ENCODE peak calls at places on chromosomes 16 and 17, in six cellular contexts. One of them, this sample, is unnamed.

GRCh38 chr16:67542464-67542863 is 13.8 kb downstream of the RIPOR1 start:
- DNase-seq in RWPE1: peak
- DNase-seq in GM06990: no peak
- DNase-seq in right lobe of liver: peak
- DNase-seq in glutamatergic neuron: no peak
- DNase-seq in fibroblast of pulmonary artery: peak
- DNase-seq in this sample: peak

GRCh38 chr16:2829501-2830354 is at the start of gene ZG16B:
- DNase-seq in RWPE1: no peak
- DNase-seq in GM06990: no peak
- DNase-seq in right lobe of liver: peak
- DNase-seq in glutamatergic neuron: no peak
- DNase-seq in fibroblast of pulmonary artery: peak
- DNase-seq in this sample: peak

GRCh38 chr17:50956750-50957523 is 90.8 kb upstream of the TOB1 start:
- DNase-seq in RWPE1: peak
- DNase-seq in GM06990: no peak
- DNase-seq in right lobe of liver: peak
- DNase-seq in glutamatergic neuron: peak
- DNase-seq in fibroblast of pulmonary artery: peak
- DNase-seq in this sample: peak

GRCh38 chr17:45646288-45646988 is 137.7 kb upstream of the CRHR1 start:
- DNase-seq in RWPE1: no peak
- DNase-seq in GM06990: no peak
- DNase-seq in right lobe of liver: no peak
- DNase-seq in glutamatergic neuron: no peak
- DNase-seq in fibroblast of pulmonary artery: no peak
- DNase-seq in this sample: no peak

GRCh38 chr16:87496101-87496801 is 3.4 kb upstream of the ZCCHC14 start:
- DNase-seq in RWPE1: no peak
- DNase-seq in GM06990: no peak
- DNase-seq in right lobe of liver: no peak
- DNase-seq in glutamatergic neuron: no peak
- DNase-seq in fibroblast of pulmonary artery: no peak
- DNase-seq in this sample: no peak

GRCh38 chr16:1426734-1427451 is 4.0 kb upstream of the PERCC1 start:
- DNase-seq in RWPE1: no peak
- DNase-seq in GM06990: no peak
- DNase-seq in right lobe of liver: no peak
- DNase-seq in glutamatergic neuron: peak
- DNase-seq in fibroblast of pulmonary artery: no peak
- DNase-seq in this sample: no peak

GRCh38 chr16:4270091-4270490 is 2.7 kb downstream of the TFAP4 start:
- DNase-seq in RWPE1: no peak
- DNase-seq in GM06990: no peak
- DNase-seq in right lobe of liver: no peak
- DNase-seq in glutamatergic neuron: no peak
- DNase-seq in fibroblast of pulmonary artery: no peak
- DNase-seq in this sample: no peak

GRCh38 chr17:45942284-45942683 is 47.9 kb downstream of the MAPT start:
- DNase-seq in RWPE1: no peak
- DNase-seq in GM06990: no peak
- DNase-seq in right lobe of liver: peak
- DNase-seq in glutamatergic neuron: peak
- DNase-seq in fibroblast of pulmonary artery: no peak
- DNase-seq in this sample: no peak

GRCh38 chr16:27465483-27465879 is 63.5 kb downstream of the IL21R start:
- DNase-seq in RWPE1: no peak
- DNase-seq in GM06990: no peak
- DNase-seq in right lobe of liver: no peak
- DNase-seq in glutamatergic neuron: no peak
- DNase-seq in fibroblast of pulmonary artery: no peak
- DNase-seq in this sample: peak

GRCh38 chr17:63163158-63163520 is 197.1 kb downstream of the TANC2 start:
- DNase-seq in RWPE1: no peak
- DNase-seq in GM06990: no peak
- DNase-seq in right lobe of liver: no peak
- DNase-seq in glutamatergic neuron: no peak
- DNase-seq in fibroblast of pulmonary artery: no peak
- DNase-seq in this sample: no peak

GRCh38 chr17:75380750-75381149 is 24.7 kb downstream of the GRB2 start:
- DNase-seq in RWPE1: no peak
- DNase-seq in GM06990: no peak
- DNase-seq in right lobe of liver: no peak
- DNase-seq in glutamatergic neuron: no peak
- DNase-seq in fibroblast of pulmonary artery: no peak
- DNase-seq in this sample: no peak

GRCh38 chr17:34314279-34314678 is 5.0 kb upstream of the CCL8 start:
- DNase-seq in RWPE1: no peak
- DNase-seq in GM06990: no peak
- DNase-seq in right lobe of liver: no peak
- DNase-seq in glutamatergic neuron: no peak
- DNase-seq in fibroblast of pulmonary artery: peak
- DNase-seq in this sample: peak

GRCh38 chr16:84732674-84733352 is 33.0 kb downstream of the USP10 start:
- DNase-seq in RWPE1: peak
- DNase-seq in GM06990: no peak
- DNase-seq in right lobe of liver: no peak
- DNase-seq in glutamatergic neuron: no peak
- DNase-seq in fibroblast of pulmonary artery: no peak
- DNase-seq in this sample: no peak

GRCh38 chr16:73025111-73025505 is 22.8 kb downstream of the ZFHX3 start:
- DNase-seq in RWPE1: no peak
- DNase-seq in GM06990: no peak
- DNase-seq in right lobe of liver: no peak
- DNase-seq in glutamatergic neuron: no peak
- DNase-seq in fibroblast of pulmonary artery: peak
- DNase-seq in this sample: no peak

GRCh38 chr17:83151442-83152220 is 72.2 kb downstream of the METRNL start:
- DNase-seq in RWPE1: no peak
- DNase-seq in GM06990: no peak
- DNase-seq in right lobe of liver: no peak
- DNase-seq in glutamatergic neuron: no peak
- DNase-seq in fibroblast of pulmonary artery: no peak
- DNase-seq in this sample: peak

GRCh38 chr17:43979011-43979410 is 25.3 kb upstream of the PYY start:
- DNase-seq in RWPE1: no peak
- DNase-seq in GM06990: no peak
- DNase-seq in right lobe of liver: no peak
- DNase-seq in glutamatergic neuron: no peak
- DNase-seq in fibroblast of pulmonary artery: no peak
- DNase-seq in this sample: no peak

GRCh38 chr16:61797296-61797695 is 238.9 kb downstream of the CDH8 start:
- DNase-seq in RWPE1: no peak
- DNase-seq in GM06990: no peak
- DNase-seq in right lobe of liver: no peak
- DNase-seq in glutamatergic neuron: no peak
- DNase-seq in fibroblast of pulmonary artery: peak
- DNase-seq in this sample: no peak

GRCh38 chr17:80122926-80123505 is 21.6 kb downstream of the GAA start:
- DNase-seq in RWPE1: no peak
- DNase-seq in GM06990: no peak
- DNase-seq in right lobe of liver: no peak
- DNase-seq in glutamatergic neuron: no peak
- DNase-seq in fibroblast of pulmonary artery: no peak
- DNase-seq in this sample: no peak

GRCh38 chr17:80125656-80126448 is 21.1 kb downstream of the EIF4A3 start:
- DNase-seq in RWPE1: no peak
- DNase-seq in GM06990: no peak
- DNase-seq in right lobe of liver: no peak
- DNase-seq in glutamatergic neuron: no peak
- DNase-seq in fibroblast of pulmonary artery: peak
- DNase-seq in this sample: peak

GRCh38 chr17:80123791-80124190 is 22.4 kb downstream of the GAA start:
- DNase-seq in RWPE1: no peak
- DNase-seq in GM06990: no peak
- DNase-seq in right lobe of liver: no peak
- DNase-seq in glutamatergic neuron: no peak
- DNase-seq in fibroblast of pulmonary artery: peak
- DNase-seq in this sample: no peak

GRCh38 chr17:80126449-80126715 is 20.5 kb downstream of the EIF4A3 start:
- DNase-seq in RWPE1: no peak
- DNase-seq in GM06990: no peak
- DNase-seq in right lobe of liver: no peak
- DNase-seq in glutamatergic neuron: no peak
- DNase-seq in fibroblast of pulmonary artery: no peak
- DNase-seq in this sample: peak

GRCh38 chr17:80124351-80124981 is 22.5 kb downstream of the EIF4A3 start:
- DNase-seq in RWPE1: no peak
- DNase-seq in GM06990: no peak
- DNase-seq in right lobe of liver: no peak
- DNase-seq in glutamatergic neuron: peak
- DNase-seq in fibroblast of pulmonary artery: peak
- DNase-seq in this sample: peak
- TF ChIP-seq CTCF in RWPE1: no peak
- TF ChIP-seq CTCF in GM06990: peak
- TF ChIP-seq CTCF in right lobe of liver: peak
- TF ChIP-seq CTCF in glutamatergic neuron: peak
- TF ChIP-seq CTCF in fibroblast of pulmonary artery: peak
- TF ChIP-seq CTCF in this sample: peak

GRCh38 chr16:50326835-50327465 is 41.8 kb downstream of the BRD7 start:
- DNase-seq in RWPE1: no peak
- DNase-seq in GM06990: no peak
- DNase-seq in right lobe of liver: no peak
- DNase-seq in glutamatergic neuron: peak
- DNase-seq in fibroblast of pulmonary artery: peak
- DNase-seq in this sample: peak
- TF ChIP-seq CTCF in RWPE1: no peak
- TF ChIP-seq CTCF in GM06990: peak
- TF ChIP-seq CTCF in right lobe of liver: peak
- TF ChIP-seq CTCF in glutamatergic neuron: peak
- TF ChIP-seq CTCF in fibroblast of pulmonary artery: peak
- TF ChIP-seq CTCF in this sample: peak

DNA sequence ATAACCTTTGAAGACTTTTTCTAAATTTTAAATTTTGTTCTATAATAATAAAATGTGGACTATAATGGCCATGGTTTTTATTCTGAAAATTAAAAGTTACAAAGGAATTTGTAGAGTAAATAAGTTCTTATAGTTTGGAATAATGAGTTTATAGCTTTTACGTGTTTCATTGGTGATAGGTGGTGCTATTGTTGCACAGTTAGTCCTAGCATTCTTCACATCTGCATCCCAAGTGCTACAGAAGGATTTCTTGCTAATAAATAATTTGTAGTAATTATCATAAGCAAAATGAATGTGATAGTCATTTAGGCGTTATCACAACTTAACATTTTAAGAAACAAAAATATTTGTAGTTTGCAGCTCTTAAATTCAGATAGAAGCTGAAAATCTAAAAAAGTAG is 67.9 kb downstream of the BCAS3 start:
- DNase-seq in RWPE1: no peak
- DNase-seq in GM06990: no peak
- DNase-seq in right lobe of liver: no peak
- DNase-seq in glutamatergic neuron: no peak
- DNase-seq in fibroblast of pulmonary artery: peak
- DNase-seq in this sample: peak
- TF ChIP-seq CTCF in RWPE1: peak
- TF ChIP-seq CTCF in GM06990: no peak
- TF ChIP-seq CTCF in right lobe of liver: no peak
- TF ChIP-seq CTCF in glutamatergic neuron: no peak
- TF ChIP-seq CTCF in fibroblast of pulmonary artery: no peak
- TF ChIP-seq CTCF in this sample: no peak

GRCh38 chr17:8066841-8067775 is 20.4 kb downstream of the ALOX12B start:
- DNase-seq in RWPE1: no peak
- DNase-seq in GM06990: no peak
- DNase-seq in right lobe of liver: no peak
- DNase-seq in glutamatergic neuron: no peak
- DNase-seq in fibroblast of pulmonary artery: no peak
- DNase-seq in this sample: no peak
- TF ChIP-seq CTCF in RWPE1: no peak
- TF ChIP-seq CTCF in GM06990: no peak
- TF ChIP-seq CTCF in right lobe of liver: no peak
- TF ChIP-seq CTCF in glutamatergic neuron: no peak
- TF ChIP-seq CTCF in fibroblast of pulmonary artery: no peak
- TF ChIP-seq CTCF in this sample: no peak

GRCh38 chr17:14301761-14302401 is 1.0 kb downstream of the HS3ST3B1 start:
- DNase-seq in RWPE1: no peak
- DNase-seq in GM06990: peak
- DNase-seq in right lobe of liver: peak
- DNase-seq in glutamatergic neuron: peak
- DNase-seq in fibroblast of pulmonary artery: peak
- DNase-seq in this sample: peak
- TF ChIP-seq CTCF in RWPE1: no peak
- TF ChIP-seq CTCF in GM06990: no peak
- TF ChIP-seq CTCF in right lobe of liver: no peak
- TF ChIP-seq CTCF in glutamatergic neuron: no peak
- TF ChIP-seq CTCF in fibroblast of pulmonary artery: no peak
- TF ChIP-seq CTCF in this sample: no peak

GRCh38 chr16:47568355-47568754 is 107.2 kb downstream of the PHKB start:
- DNase-seq in RWPE1: no peak
- DNase-seq in GM06990: no peak
- DNase-seq in right lobe of liver: no peak
- DNase-seq in glutamatergic neuron: no peak
- DNase-seq in fibroblast of pulmonary artery: no peak
- DNase-seq in this sample: no peak
- TF ChIP-seq CTCF in RWPE1: no peak
- TF ChIP-seq CTCF in GM06990: no peak
- TF ChIP-seq CTCF in right lobe of liver: no peak
- TF ChIP-seq CTCF in glutamatergic neuron: no peak
- TF ChIP-seq CTCF in fibroblast of pulmonary artery: no peak
- TF ChIP-seq CTCF in this sample: no peak

This sample was measured in choroid plexus epithelial cell.